ENCODE peak calls at places on chromosomes 6 and 20, in five cellular contexts. H, N, U, Y and E are unnamed samples.

GRCh38 chr20:22080985-22081384 is 375.5 kb downstream of the PAX1 start:
- DNase-seq in H (no peak), U (no peak), N (peak), Y (no peak), E (no peak)

GRCh38 chr20:37160683-37161082 is 18.4 kb upstream of the RPN2 start:
- DNase-seq in H (no peak), N (no peak), U (no peak), Y (no peak), E (no peak)

GRCh38 chr6:146408583-146408982 is 135.1 kb upstream of the RAB32 start:
- DNase-seq in Y (no peak), H (no peak), N (no peak), U (no peak), E (no peak)

GRCh38 chr6:153059311-153059710 is 56.8 kb upstream of the MTRF1L start:
- DNase-seq in H (no peak), U (no peak), N (peak), Y (no peak), E (peak)

GRCh38 chr6:50707652-50708325 is 5.5 kb upstream of the TFAP2D start:
- DNase-seq in H (peak), U (peak), Y (no peak), N (no peak), E (no peak)

GRCh38 chr6:15901141-15902115 is 227.5 kb upstream of the MYLIP start:
- DNase-seq in H (no peak), Y (no peak), U (no peak), N (no peak), E (no peak)

GRCh38 chr6:44734886-44735630 is 347.6 kb downstream of the CDC5L start:
- DNase-seq in U (peak), N (no peak), Y (no peak), H (no peak), E (no peak)

GRCh38 chr6:125082931-125083683 is 70.5 kb upstream of the TPD52L1 start:
- DNase-seq in Y (no peak), U (no peak), N (no peak), H (no peak), E (no peak)

GRCh38 chr6:135546206-135546605 is 48.7 kb upstream of the AHI1 start:
- DNase-seq in U (no peak), N (no peak), Y (no peak), H (no peak), E (no peak)

GRCh38 chr6:106060167-106060566 is 26.0 kb upstream of the PRDM1 start:
- DNase-seq in N (no peak), Y (no peak), H (no peak), U (no peak), E (no peak)

GRCh38 chr6:89385156-89385667 is 26.9 kb downstream of the RRAGD start:
- DNase-seq in U (no peak), Y (no peak), H (no peak), N (peak), E (peak)

GRCh38 chr6:45613678-45614077 is 235.9 kb upstream of the SUPT3H start:
- DNase-seq in U (no peak), Y (no peak), N (peak), H (no peak), E (peak)

GRCh38 chr6:70479236-70479635 is 65.9 kb downstream of the FAM135A start:
- DNase-seq in Y (no peak), N (peak), U (no peak), H (no peak), E (peak)

GRCh38 chr20:1338096-1338495 is 9.2 kb upstream of the SDCBP2 start:
- DNase-seq in H (no peak), U (no peak), Y (no peak), N (no peak), E (no peak)

GRCh38 chr6:128005009-128005408 is 104.2 kb upstream of the THEMIS start:
- DNase-seq in U (no peak), Y (no peak), H (no peak), N (peak), E (peak)

GRCh38 chr6:116101298-116101718 is 655 bp downstream of the NT5DC1 start:
- DNase-seq in Y (peak), N (no peak), U (no peak), H (no peak), E (no peak)

GRCh38 chr6:53359088-53359842 is 10.5 kb upstream of the ELOVL5 start:
- DNase-seq in N (peak), Y (peak), U (peak), H (peak), E (peak)

GRCh38 chr6:136784910-136785746 is 7.1 kb downstream of the MAP3K5 start:
- DNase-seq in U (no peak), H (no peak), N (no peak), Y (peak), E (peak)

GRCh38 chr6:127102299-127102698 is 16.2 kb upstream of the RSPO3 start:
- DNase-seq in N (peak), U (no peak), H (no peak), Y (no peak), E (peak)

GRCh38 chr6:3748208-3748701 is 3.3 kb downstream of the PXDC1 start:
- DNase-seq in U (peak), N (peak), H (peak), Y (peak), E (peak)

GRCh38 chr6:71454083-71454482 is 165.5 kb downstream of the OGFRL1 start:
- DNase-seq in U (no peak), Y (no peak), N (no peak), H (no peak), E (no peak)

GRCh38 chr20:59402697-59403096 is 102.3 kb downstream of the EDN3 start:
- DNase-seq in U (no peak), H (no peak), N (no peak), Y (no peak), E (no peak)

GRCh38 chr20:3749689-3750639 is 17.5 kb downstream of the HSPA12B start:
- DNase-seq in N (no peak), H (peak), U (peak), Y (no peak), E (no peak)

GRCh38 chr20:39518649-39519048 is 556.5 kb downstream of the DHX35 start:
- DNase-seq in Y (no peak), U (no peak), H (no peak), N (peak), E (no peak)